ENCODE peak calls at places on chromosomes 6 and 20, in six cellular contexts. Z is stomach; I is endothelial cell of umbilical vein; C is CD8-positive, alpha-beta T cell; D is astrocyte of the cerebellum; A is cardiac fibroblast. E is an unnamed sample.

GRCh38 chr6:151763303-151763702 is 44.2 kb upstream of the ESR1 start:
- DNase-seq in Z (no peak), I (no peak), C (no peak), D (peak; percentile 38), A (peak; percentile 49), E (no peak)

GRCh38 chr20:44069203-44069931 is 117.6 kb downstream of the JPH2 start:
- DNase-seq in Z (peak; percentile 30), I (no peak), C (peak; percentile 49), D (no peak), A (no peak), E (no peak)

GRCh38 chr6:63897459-63897858 is 261.9 kb downstream of the PHF3 start:
- DNase-seq in Z (no peak), I (no peak), C (no peak), D (no peak), A (peak; percentile 65), E (no peak)

GRCh38 chr6:23890543-23891227 is 235.3 kb upstream of the NRSN1 start:
- DNase-seq in Z (no peak), I (no peak), C (no peak), D (no peak), A (no peak), E (no peak)

GRCh38 chr6:22828179-22829062 is 259.1 kb downstream of the HDGFL1 start:
- DNase-seq in Z (no peak), I (peak; percentile 99), C (no peak), D (peak; percentile 96), A (peak; percentile 94), E (peak; percentile 88)

GRCh38 chr20:62557999-62558408 is 82.2 kb upstream of the GATA5 start:
- DNase-seq in Z (no peak), I (no peak), C (no peak), D (no peak), A (no peak), E (no peak)

GRCh38 chr20:45407067-45407745 is 883 bp upstream of the DBNDD2 start:
- DNase-seq in Z (peak; percentile 39), I (peak; percentile 24), C (no peak), D (no peak), A (peak; percentile 32), E (peak; percentile 44)

GRCh38 chr6:22145294-22145693 is 151.5 kb downstream of the PRL start:
- DNase-seq in Z (no peak), I (no peak), C (no peak), D (no peak), A (no peak), E (no peak)

GRCh38 chr6:83597511-83597910 is 85.2 kb downstream of the PRSS35 start:
- DNase-seq in Z (no peak), I (no peak), C (no peak), D (no peak), A (no peak), E (no peak)

GRCh38 chr6:142341855-142342330 is 40.1 kb downstream of the ADGRG6 start:
- DNase-seq in Z (no peak), I (no peak), C (no peak), D (no peak), A (no peak), E (no peak)

DNA sequence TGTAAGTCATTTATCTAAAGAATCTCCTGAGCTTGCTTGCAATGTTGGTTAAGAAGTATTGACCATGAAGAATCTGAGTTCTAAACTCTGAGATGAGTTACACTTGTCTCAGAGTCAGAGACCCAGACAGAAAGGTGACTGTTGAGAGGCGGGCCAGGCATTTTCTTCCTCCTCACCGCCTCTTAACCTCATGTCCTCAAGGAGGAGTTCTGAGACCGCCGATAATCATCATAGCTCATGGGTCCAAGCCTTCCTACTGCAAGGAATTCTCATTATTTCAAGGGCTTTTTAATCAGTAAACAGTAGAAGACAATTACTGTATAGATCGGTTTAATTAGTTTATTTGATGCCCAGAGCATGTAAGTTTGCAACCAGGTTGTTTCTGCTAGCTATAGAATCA is 382.4 kb upstream of the MMS22L start:
- DNase-seq in Z (no peak), I (no peak), C (no peak), D (no peak), A (no peak), E (no peak)
- TF ChIP-seq CTCF in Z (no peak), I (no peak), C (no peak), D (no peak), A (no peak), E (no peak)

DNA sequence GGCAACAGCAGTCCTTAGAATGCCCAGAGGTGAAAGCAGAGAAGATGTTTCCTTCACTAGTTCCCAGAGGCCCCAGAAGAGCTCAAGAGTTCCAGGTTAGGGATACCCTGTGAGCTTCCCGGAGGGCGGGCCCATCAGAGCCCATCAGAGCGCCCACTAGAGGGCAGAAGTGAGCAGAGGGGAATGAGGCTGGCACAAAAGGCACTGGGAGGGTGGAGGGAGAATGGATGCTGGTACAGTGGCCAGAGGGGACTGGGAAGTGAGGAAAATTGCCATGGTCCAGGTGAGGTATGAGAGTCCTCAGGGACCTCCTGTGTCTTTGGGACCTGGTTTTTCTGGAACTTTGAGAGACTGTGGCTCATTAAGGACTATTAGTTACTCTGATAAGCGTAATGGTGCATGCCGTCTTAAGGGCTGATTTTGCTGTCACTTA is 57.3 kb downstream of the LINC00237 start:
- DNase-seq in Z (peak; percentile 39), I (peak; percentile 10), C (peak; percentile 27), D (no peak), A (peak; percentile 3), E (peak; percentile 17)
- TF ChIP-seq CTCF in Z (peak; percentile 23), I (peak; percentile 73), C (peak; percentile 65), D (peak; percentile 24), A (peak; percentile 53), E (no peak)

DNA sequence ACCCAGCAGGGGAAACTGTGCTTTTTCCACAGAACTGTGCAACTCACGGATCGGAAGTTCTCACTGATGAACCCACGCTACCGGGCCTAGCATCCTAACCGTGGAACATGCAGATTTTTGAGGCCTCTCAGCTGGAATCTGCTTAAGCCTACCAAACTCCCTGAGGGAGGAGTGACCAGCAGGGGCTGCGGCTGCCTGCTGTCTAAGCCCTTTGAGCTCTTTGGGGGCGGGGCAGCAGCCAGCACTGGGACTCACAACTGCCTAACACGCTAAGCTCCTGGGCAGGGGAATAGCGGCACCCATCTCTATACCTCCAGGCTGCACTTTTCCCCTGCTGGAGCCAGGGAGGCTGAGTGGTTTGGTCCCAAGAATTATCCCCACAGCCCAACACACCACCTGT is 20.4 kb upstream of the METTL24 start:
- DNase-seq in Z (no peak), I (no peak), C (no peak), D (no peak), A (no peak), E (no peak)
- TF ChIP-seq CTCF in Z (no peak), I (no peak), C (no peak), D (no peak), A (no peak), E (no peak)

DNA sequence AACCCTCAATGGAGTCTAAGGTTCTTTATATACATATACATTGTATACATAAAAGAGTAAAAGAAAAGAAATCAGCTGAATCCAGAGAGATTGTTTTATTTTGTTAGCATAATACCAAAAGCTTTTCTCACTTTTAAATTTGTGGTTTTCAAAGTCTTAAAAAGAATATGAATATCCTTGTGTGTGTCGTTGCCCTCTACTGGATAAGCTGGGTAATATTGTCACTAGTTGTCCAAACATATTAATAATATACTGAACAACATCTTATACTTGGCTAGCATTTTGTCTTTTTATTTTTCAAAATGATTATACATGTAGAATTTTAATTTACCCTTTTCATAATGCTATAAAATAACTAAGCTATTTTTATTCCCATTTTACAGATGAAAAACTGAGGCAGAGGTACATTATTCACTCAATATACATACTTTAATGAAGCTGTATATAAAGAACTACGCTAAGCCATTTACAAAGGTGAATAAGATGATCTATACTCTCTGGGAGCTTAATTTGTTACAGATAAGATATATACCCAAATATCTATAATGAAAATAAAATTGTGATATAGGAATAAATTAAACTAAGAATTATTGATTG is 531.7 kb downstream of the TFAP2B start:
- DNase-seq in Z (no peak), I (no peak), C (no peak), D (peak; percentile 3), A (no peak), E (no peak)
- TF ChIP-seq CTCF in Z (no peak), I (no peak), C (no peak), D (no peak), A (no peak), E (peak; percentile 27)

DNA sequence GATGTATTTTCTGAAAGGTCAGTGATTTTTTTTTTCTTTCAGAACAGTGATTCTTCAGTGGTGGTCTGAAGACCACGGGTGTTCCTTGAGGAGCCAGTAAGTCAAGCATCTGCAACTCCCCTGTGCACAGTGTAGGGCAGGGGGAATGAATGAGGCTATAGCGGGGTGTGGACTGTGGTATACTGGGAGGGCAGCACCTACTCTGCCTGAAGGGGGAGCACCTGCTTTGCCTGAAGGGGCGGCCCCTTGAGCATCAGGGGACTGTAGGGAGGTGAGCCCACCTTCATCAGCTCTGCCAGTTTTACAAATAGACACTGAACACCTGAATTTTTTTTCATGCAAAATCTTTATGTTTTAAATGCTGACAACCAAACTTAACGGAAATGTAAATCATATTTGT is 77.5 kb upstream of the RIPOR2 start:
- DNase-seq in Z (no peak), I (no peak), C (no peak), D (no peak), A (no peak), E (peak; percentile 33)
- TF ChIP-seq CTCF in Z (no peak), I (no peak), C (no peak), D (peak; percentile 7), A (peak; percentile 21), E (peak; percentile 54)

DNA sequence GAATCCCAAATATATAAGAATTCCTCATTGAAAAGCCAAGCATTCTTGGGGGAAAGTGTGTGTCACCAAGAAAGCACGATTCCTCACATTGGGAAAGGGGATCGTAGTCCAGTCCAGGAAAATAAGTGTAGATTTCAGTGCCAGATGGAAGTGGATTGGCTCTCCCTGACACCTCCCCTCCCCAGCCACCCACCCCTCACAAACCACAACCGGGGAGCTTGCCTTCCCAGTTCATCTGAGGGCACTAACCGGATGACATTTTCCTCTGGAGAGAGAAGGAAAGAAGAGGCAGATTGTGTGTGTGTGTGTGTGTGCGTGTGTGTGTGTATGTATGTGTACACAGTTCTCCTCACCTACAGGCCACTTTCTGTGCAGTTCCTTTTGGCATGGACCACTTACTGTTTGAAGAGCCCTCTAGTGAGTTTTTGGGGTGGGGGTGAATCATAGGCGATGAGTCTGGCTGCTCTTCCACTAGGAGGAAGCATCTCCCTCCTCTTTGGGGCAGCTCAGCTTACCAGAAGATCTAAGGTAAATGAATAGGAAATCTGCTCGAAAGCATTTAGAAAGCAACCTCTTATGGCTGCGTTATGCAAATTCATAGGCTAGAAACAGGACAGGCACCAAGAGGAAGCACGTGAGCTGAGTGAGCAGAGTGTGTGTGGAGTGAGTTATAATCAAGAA is 20.8 kb downstream of the DAAM2 start:
- DNase-seq in Z (no peak), I (no peak), C (no peak), D (peak; percentile 37), A (peak; percentile 82), E (no peak)
- TF ChIP-seq CTCF in Z (no peak), I (no peak), C (no peak), D (peak; percentile 30), A (peak; percentile 13), E (no peak)